ENCODE peak calls at places on chromosomes 3 and 15, in nine cellular contexts. C, X, N, W, K, D, Y, M and V are unnamed samples.

GRCh38 chr3:31077826-31078225 is 183.4 kb upstream of the GADL1 start:
- DNase-seq in D (no peak), N (no peak), K (no peak), M (no peak), X (no peak), Y (no peak), W (no peak), C (no peak), V (no peak)

GRCh38 chr3:72318504-72319201 is 529.6 kb downstream of the SHQ1 start:
- DNase-seq in C (no peak), W (no peak), Y (no peak), N (no peak), D (no peak), M (no peak), K (no peak), X (peak), V (no peak)

GRCh38 chr3:90010341-90010740 is 902.9 kb downstream of the EPHA3 start:
- DNase-seq in N (no peak), X (peak), D (no peak), C (no peak), K (no peak), Y (no peak), M (no peak), W (no peak), V (no peak)

GRCh38 chr3:99895106-99895705 is 77.5 kb downstream of the CMSS1 start:
- DNase-seq in N (no peak), D (no peak), W (no peak), K (no peak), C (no peak), X (no peak), Y (no peak), M (no peak), V (no peak)

GRCh38 chr3:125212096-125212508 is 446 bp downstream of the SLC12A8 start:
- DNase-seq in K (no peak), Y (no peak), W (no peak), D (no peak), X (peak), C (no peak), M (peak), N (no peak), V (no peak)

GRCh38 chr3:179026636-179027035 is 45.0 kb downstream of the ZMAT3 start:
- DNase-seq in N (no peak), D (no peak), W (no peak), Y (no peak), M (no peak), C (no peak), K (no peak), X (no peak), V (no peak)

GRCh38 chr3:99250821-99251355 is 349.4 kb upstream of the DCBLD2 start:
- DNase-seq in N (no peak), Y (no peak), M (no peak), W (no peak), K (no peak), D (no peak), X (peak), C (no peak), V (no peak)

GRCh38 chr15:60970246-60971170 is 258.6 kb downstream of the RORA start:
- DNase-seq in C (no peak), Y (no peak), W (no peak), N (no peak), M (no peak), K (no peak), D (no peak), X (no peak), V (no peak)

GRCh38 chr15:100083572-100083971 is 258.2 kb downstream of the ADAMTS17 start:
- DNase-seq in M (no peak), D (no peak), W (no peak), X (no peak), C (no peak), K (no peak), Y (no peak), N (no peak), V (no peak)